ENCODE peak calls at places on chromosomes 12 and 14, in nine cellular contexts. One of them, this sample, is unnamed.

GRCh38 chr14:91872011-91872476 is 4.7 kb upstream of the TC2N start:
- DNase-seq in prostate gland: no peak
- DNase-seq in A549: peak; percentile 61
- DNase-seq in upper lobe of left lung: no peak
- DNase-seq in HCT116: no peak
- DNase-seq in heart left ventricle: no peak
- DNase-seq in stomach: peak; percentile 75
- DNase-seq in tibial nerve: no peak
- DNase-seq in sigmoid colon: no peak
- DNase-seq in this sample: no peak

GRCh38 chr14:95677168-95677835 is 8.9 kb upstream of the TCL1B start:
- DNase-seq in A549: no peak
- DNase-seq in HCT116: no peak
- DNase-seq in prostate gland: no peak
- DNase-seq in sigmoid colon: no peak
- DNase-seq in upper lobe of left lung: no peak
- DNase-seq in heart left ventricle: no peak
- DNase-seq in stomach: no peak
- DNase-seq in tibial nerve: no peak
- DNase-seq in this sample: no peak

GRCh38 chr12:8734873-8735381 is 37.1 kb downstream of the RIMKLB start:
- DNase-seq in stomach: no peak
- DNase-seq in tibial nerve: no peak
- DNase-seq in sigmoid colon: no peak
- DNase-seq in HCT116: no peak
- DNase-seq in heart left ventricle: no peak
- DNase-seq in prostate gland: no peak
- DNase-seq in A549: no peak
- DNase-seq in upper lobe of left lung: no peak
- DNase-seq in this sample: no peak

GRCh38 chr12:122827258-122827657 is 8.0 kb upstream of the HIP1R start:
- DNase-seq in upper lobe of left lung: no peak
- DNase-seq in heart left ventricle: no peak
- DNase-seq in tibial nerve: no peak
- DNase-seq in HCT116: no peak
- DNase-seq in prostate gland: no peak
- DNase-seq in stomach: no peak
- DNase-seq in sigmoid colon: no peak
- DNase-seq in A549: no peak
- DNase-seq in this sample: no peak

GRCh38 chr12:6767301-6767591 is 1.1 kb downstream of the PTMS start:
- DNase-seq in A549: no peak
- DNase-seq in sigmoid colon: no peak
- DNase-seq in upper lobe of left lung: no peak
- DNase-seq in heart left ventricle: peak; percentile 32
- DNase-seq in prostate gland: no peak
- DNase-seq in stomach: no peak
- DNase-seq in HCT116: no peak
- DNase-seq in tibial nerve: no peak
- DNase-seq in this sample: no peak

GRCh38 chr14:24713404-24713803 is 79.4 kb upstream of the GZMB start:
- DNase-seq in stomach: no peak
- DNase-seq in prostate gland: no peak
- DNase-seq in sigmoid colon: no peak
- DNase-seq in tibial nerve: no peak
- DNase-seq in HCT116: no peak
- DNase-seq in heart left ventricle: no peak
- DNase-seq in A549: no peak
- DNase-seq in upper lobe of left lung: no peak
- DNase-seq in this sample: no peak

GRCh38 chr14:104642540-104642868 is 37.9 kb upstream of the TMEM179 start:
- DNase-seq in tibial nerve: no peak
- DNase-seq in prostate gland: no peak
- DNase-seq in A549: no peak
- DNase-seq in upper lobe of left lung: no peak
- DNase-seq in HCT116: no peak
- DNase-seq in sigmoid colon: no peak
- DNase-seq in stomach: no peak
- DNase-seq in heart left ventricle: no peak
- DNase-seq in this sample: no peak

GRCh38 chr12:52175411-52176350 is 16.1 kb downstream of the KRT80 start:
- DNase-seq in tibial nerve: no peak
- DNase-seq in prostate gland: peak; percentile 83
- DNase-seq in heart left ventricle: no peak
- DNase-seq in sigmoid colon: no peak
- DNase-seq in HCT116: no peak
- DNase-seq in stomach: no peak
- DNase-seq in upper lobe of left lung: no peak
- DNase-seq in A549: no peak
- DNase-seq in this sample: no peak

GRCh38 chr14:29278301-29278700 is 511.7 kb downstream of the FOXG1 start:
- DNase-seq in HCT116: no peak
- DNase-seq in stomach: no peak
- DNase-seq in heart left ventricle: no peak
- DNase-seq in upper lobe of left lung: no peak
- DNase-seq in A549: no peak
- DNase-seq in sigmoid colon: no peak
- DNase-seq in prostate gland: no peak
- DNase-seq in tibial nerve: no peak
- DNase-seq in this sample: no peak

GRCh38 chr12:74889563-74890236 is 319.9 kb downstream of the KCNC2 start:
- DNase-seq in heart left ventricle: no peak
- DNase-seq in tibial nerve: no peak
- DNase-seq in stomach: no peak
- DNase-seq in HCT116: peak; percentile 32
- DNase-seq in A549: peak; percentile 49
- DNase-seq in sigmoid colon: no peak
- DNase-seq in upper lobe of left lung: no peak
- DNase-seq in prostate gland: no peak
- DNase-seq in this sample: no peak

GRCh38 chr14:58141893-58142292 is 10.1 kb downstream of the ARMH4 start:
- DNase-seq in HCT116: no peak
- DNase-seq in stomach: no peak
- DNase-seq in sigmoid colon: no peak
- DNase-seq in A549: no peak
- DNase-seq in upper lobe of left lung: no peak
- DNase-seq in prostate gland: no peak
- DNase-seq in tibial nerve: no peak
- DNase-seq in heart left ventricle: no peak
- DNase-seq in this sample: no peak

GRCh38 chr14:63134801-63135200 is 69.4 kb upstream of the RHOJ start:
- DNase-seq in sigmoid colon: no peak
- DNase-seq in prostate gland: no peak
- DNase-seq in tibial nerve: no peak
- DNase-seq in HCT116: no peak
- DNase-seq in upper lobe of left lung: no peak
- DNase-seq in A549: peak; percentile 4
- DNase-seq in stomach: no peak
- DNase-seq in heart left ventricle: no peak
- DNase-seq in this sample: no peak

GRCh38 chr14:73796881-73797539 is 54.6 kb upstream of the PTGR2 start:
- DNase-seq in HCT116: no peak
- DNase-seq in heart left ventricle: no peak
- DNase-seq in upper lobe of left lung: no peak
- DNase-seq in sigmoid colon: peak; percentile 13
- DNase-seq in tibial nerve: no peak
- DNase-seq in stomach: no peak
- DNase-seq in A549: no peak
- DNase-seq in prostate gland: no peak
- DNase-seq in this sample: no peak

GRCh38 chr12:57455374-57456144 is 452 bp downstream of the INHBE start:
- DNase-seq in A549: no peak
- DNase-seq in tibial nerve: no peak
- DNase-seq in stomach: no peak
- DNase-seq in prostate gland: no peak
- DNase-seq in heart left ventricle: no peak
- DNase-seq in HCT116: no peak
- DNase-seq in sigmoid colon: no peak
- DNase-seq in upper lobe of left lung: no peak
- DNase-seq in this sample: no peak

GRCh38 chr12:102958073-102958829 is 777 bp downstream of the ASCL1 start:
- DNase-seq in HCT116: no peak
- DNase-seq in sigmoid colon: no peak
- DNase-seq in prostate gland: no peak
- DNase-seq in A549: peak; percentile 64
- DNase-seq in upper lobe of left lung: peak; percentile 86
- DNase-seq in tibial nerve: no peak
- DNase-seq in stomach: no peak
- DNase-seq in heart left ventricle: no peak
- DNase-seq in this sample: peak; percentile 50

GRCh38 chr12:75883241-75883640 is 148.3 kb downstream of the PHLDA1 start:
- DNase-seq in HCT116: no peak
- DNase-seq in A549: no peak
- DNase-seq in upper lobe of left lung: no peak
- DNase-seq in heart left ventricle: no peak
- DNase-seq in tibial nerve: no peak
- DNase-seq in prostate gland: no peak
- DNase-seq in sigmoid colon: no peak
- DNase-seq in stomach: no peak
- DNase-seq in this sample: no peak

GRCh38 chr12:114666746-114667668 is 17.0 kb downstream of the TBX3 start:
- DNase-seq in upper lobe of left lung: peak; percentile 74
- DNase-seq in sigmoid colon: no peak
- DNase-seq in stomach: no peak
- DNase-seq in heart left ventricle: no peak
- DNase-seq in HCT116: no peak
- DNase-seq in tibial nerve: no peak
- DNase-seq in prostate gland: no peak
- DNase-seq in A549: no peak
- DNase-seq in this sample: peak; percentile 89

GRCh38 chr14:36718216-36718615 is 56.6 kb downstream of the PAX9 start:
- DNase-seq in upper lobe of left lung: no peak
- DNase-seq in tibial nerve: no peak
- DNase-seq in A549: no peak
- DNase-seq in stomach: no peak
- DNase-seq in heart left ventricle: no peak
- DNase-seq in prostate gland: no peak
- DNase-seq in sigmoid colon: no peak
- DNase-seq in HCT116: no peak
- DNase-seq in this sample: no peak

GRCh38 chr12:13595536-13596450 is 385.6 kb downstream of the GRIN2B start:
- DNase-seq in prostate gland: no peak
- DNase-seq in sigmoid colon: no peak
- DNase-seq in upper lobe of left lung: no peak
- DNase-seq in stomach: no peak
- DNase-seq in HCT116: no peak
- DNase-seq in tibial nerve: no peak
- DNase-seq in A549: no peak
- DNase-seq in heart left ventricle: no peak
- DNase-seq in this sample: peak; percentile 16

GRCh38 chr14:93090826-93091583 is 24.7 kb downstream of the ITPK1 start:
- DNase-seq in A549: no peak
- DNase-seq in prostate gland: peak; percentile 13
- DNase-seq in stomach: no peak
- DNase-seq in sigmoid colon: peak; percentile 79
- DNase-seq in upper lobe of left lung: no peak
- DNase-seq in tibial nerve: no peak
- DNase-seq in heart left ventricle: no peak
- DNase-seq in HCT116: no peak
- DNase-seq in this sample: no peak

GRCh38 chr12:56590237-56590830 is 39.8 kb downstream of the BAZ2A start:
- DNase-seq in heart left ventricle: no peak
- DNase-seq in sigmoid colon: no peak
- DNase-seq in tibial nerve: no peak
- DNase-seq in upper lobe of left lung: no peak
- DNase-seq in prostate gland: no peak
- DNase-seq in HCT116: no peak
- DNase-seq in stomach: no peak
- DNase-seq in A549: peak; percentile 47
- DNase-seq in this sample: no peak

GRCh38 chr12:48061943-48062719 is 43.7 kb downstream of the SENP1 start:
- DNase-seq in stomach: no peak
- DNase-seq in upper lobe of left lung: no peak
- DNase-seq in A549: no peak
- DNase-seq in heart left ventricle: no peak
- DNase-seq in sigmoid colon: no peak
- DNase-seq in tibial nerve: no peak
- DNase-seq in HCT116: no peak
- DNase-seq in prostate gland: no peak
- DNase-seq in this sample: no peak

GRCh38 chr12:77601069-77601468 is 229.6 kb upstream of the NAV3 start:
- DNase-seq in sigmoid colon: no peak
- DNase-seq in A549: no peak
- DNase-seq in prostate gland: no peak
- DNase-seq in heart left ventricle: no peak
- DNase-seq in tibial nerve: no peak
- DNase-seq in stomach: no peak
- DNase-seq in HCT116: no peak
- DNase-seq in upper lobe of left lung: no peak
- DNase-seq in this sample: no peak
- H3K27ac ChIP-seq in sigmoid colon: no peak overlapping the region
- H3K27ac ChIP-seq in A549: no peak overlapping the region
- H3K27ac ChIP-seq in prostate gland: no peak overlapping the region
- H3K27ac ChIP-seq in heart left ventricle: no peak overlapping the region
- H3K27ac ChIP-seq in tibial nerve: no peak overlapping the region
- H3K27ac ChIP-seq in stomach: no peak overlapping the region
- H3K27ac ChIP-seq in HCT116: no peak overlapping the region
- H3K27ac ChIP-seq in upper lobe of left lung: no peak overlapping the region
- H3K27ac ChIP-seq in this sample: no peak overlapping the region

GRCh38 chr14:102517412-102518062 is 8.0 kb upstream of the ANKRD9 start:
- DNase-seq in sigmoid colon: peak; percentile 68
- DNase-seq in A549: no peak
- DNase-seq in stomach: no peak
- DNase-seq in HCT116: no peak
- DNase-seq in heart left ventricle: no peak
- DNase-seq in upper lobe of left lung: peak; percentile 87
- DNase-seq in prostate gland: no peak
- DNase-seq in tibial nerve: no peak
- DNase-seq in this sample: no peak
- TF ChIP-seq POLR2A in sigmoid colon: no peak
- TF ChIP-seq POLR2A in A549: no peak
- TF ChIP-seq POLR2A in stomach: no peak
- TF ChIP-seq POLR2A in HCT116: no peak
- TF ChIP-seq POLR2A in heart left ventricle: no peak
- TF ChIP-seq POLR2A in upper lobe of left lung: no peak
- TF ChIP-seq POLR2A in prostate gland: peak; percentile 6
- TF ChIP-seq POLR2A in tibial nerve: no peak
- TF ChIP-seq POLR2A in this sample: no peak

DNA sequence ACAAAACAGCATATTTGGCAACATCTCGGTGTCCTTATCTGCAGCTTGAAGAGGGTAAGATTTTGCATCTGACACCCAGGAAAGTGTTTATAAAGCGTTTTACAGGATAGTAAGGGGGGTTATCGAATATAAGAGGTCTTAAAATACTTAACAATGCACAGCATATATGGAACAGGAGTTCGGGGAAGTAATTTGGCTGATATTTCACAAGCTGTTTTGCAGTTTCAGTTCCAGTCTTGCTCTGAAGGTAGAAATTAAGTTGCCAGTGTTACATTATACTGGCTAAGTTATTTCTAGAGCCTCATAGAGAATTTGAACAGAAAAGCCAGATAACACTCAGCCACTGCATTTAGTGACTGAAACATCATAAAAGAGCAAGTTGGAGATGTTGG is 941 bp upstream of the MAP4K5 start:
- DNase-seq in heart left ventricle: no peak
- DNase-seq in stomach: no peak
- DNase-seq in upper lobe of left lung: no peak
- DNase-seq in A549: no peak
- DNase-seq in tibial nerve: no peak
- DNase-seq in sigmoid colon: no peak
- DNase-seq in prostate gland: no peak
- DNase-seq in HCT116: no peak
- DNase-seq in this sample: no peak
- H3K4me3 ChIP-seq in heart left ventricle: peak overlapping the region; percentile 81
- H3K4me3 ChIP-seq in stomach: peak overlapping the region; percentile 84
- H3K4me3 ChIP-seq in upper lobe of left lung: no peak overlapping the region
- H3K4me3 ChIP-seq in A549: no peak overlapping the region
- H3K4me3 ChIP-seq in tibial nerve: peak overlapping the region; percentile 95
- H3K4me3 ChIP-seq in sigmoid colon: peak overlapping the region; percentile 81
- H3K4me3 ChIP-seq in prostate gland: peak overlapping the region; percentile 90
- H3K4me3 ChIP-seq in HCT116: peak overlapping the region; percentile 76
- H3K4me3 ChIP-seq in this sample: no peak overlapping the region

GRCh38 chr12:66663605-66664004 is 15.3 kb downstream of the GRIP1 start:
- DNase-seq in tibial nerve: no peak
- DNase-seq in heart left ventricle: no peak
- DNase-seq in sigmoid colon: no peak
- DNase-seq in stomach: no peak
- DNase-seq in upper lobe of left lung: no peak
- DNase-seq in prostate gland: no peak
- DNase-seq in HCT116: no peak
- DNase-seq in A549: no peak
- DNase-seq in this sample: peak; percentile 42
- H3K27ac ChIP-seq in tibial nerve: no peak overlapping the region
- H3K27ac ChIP-seq in heart left ventricle: no peak overlapping the region
- H3K27ac ChIP-seq in sigmoid colon: no peak overlapping the region
- H3K27ac ChIP-seq in stomach: no peak overlapping the region
- H3K27ac ChIP-seq in upper lobe of left lung: no peak overlapping the region
- H3K27ac ChIP-seq in prostate gland: no peak overlapping the region
- H3K27ac ChIP-seq in HCT116: no peak overlapping the region
- H3K27ac ChIP-seq in A549: no peak overlapping the region
- H3K27ac ChIP-seq in this sample: no peak overlapping the region